ENCODE peak calls at places on chromosome 15, in four cellular contexts. A is GM12878, E is A549, Y is K562. N is an unnamed sample.

GRCh38 chr15:40192942-40193341 is 32.1 kb downstream of the BUB1B start:
- DNase-seq in A (no peak), E (no peak), Y (no peak), N (no peak)

GRCh38 chr15:78634251-78635145 is 6.5 kb downstream of the CHRNB4 start:
- DNase-seq in A (no peak), E (no peak), Y (no peak), N (no peak)

GRCh38 chr15:93245616-93246122 is 156.7 kb upstream of the RGMA start:
- DNase-seq in A (no peak), E (no peak), Y (no peak), N (no peak)

GRCh38 chr15:52784799-52785671 is 5.1 kb downstream of the ONECUT1 start:
- DNase-seq in A (no peak), E (no peak), Y (no peak), N (peak)

GRCh38 chr15:41647269-41647668 is 12.9 kb upstream of the MGA start:
- DNase-seq in A (no peak), E (no peak), Y (no peak), N (no peak)

GRCh38 chr15:74399511-74400312 is 32.3 kb upstream of the CYP11A1 start:
- DNase-seq in A (no peak), E (no peak), Y (no peak), N (no peak)

GRCh38 chr15:49707598-49707997 is 86.8 kb downstream of the DTWD1 start:
- DNase-seq in A (no peak), E (no peak), Y (no peak), N (no peak)

GRCh38 chr15:37095197-37095992 is 5.0 kb downstream of the MEIS2 start:
- DNase-seq in A (no peak), E (no peak), Y (no peak), N (no peak)

GRCh38 chr15:53446376-53446775 is 313.1 kb downstream of the WDR72 start:
- DNase-seq in A (no peak), E (no peak), Y (no peak), N (no peak)

GRCh38 chr15:98548172-98548971 is 100.0 kb upstream of the IGF1R start:
- DNase-seq in A (no peak), E (peak), Y (no peak), N (no peak)

GRCh38 chr15:26891448-26891881 is 24.6 kb downstream of the GABRA5 start:
- DNase-seq in A (no peak), E (peak), Y (peak), N (peak)

GRCh38 chr15:41263891-41264351 is 32.9 kb downstream of the CHP1 start:
- DNase-seq in A (no peak), E (no peak), Y (no peak), N (no peak)

GRCh38 chr15:63482874-63483323 is 21.5 kb upstream of the USP3 start:
- DNase-seq in A (no peak), E (no peak), Y (no peak), N (no peak)

GRCh38 chr15:92611150-92611549 is 44.4 kb downstream of the FAM174B start:
- DNase-seq in A (no peak), E (no peak), Y (no peak), N (no peak)

GRCh38 chr15:89806565-89807550 is 7.8 kb downstream of the ANPEP start:
- DNase-seq in A (no peak), E (no peak), Y (no peak), N (peak)

GRCh38 chr15:48472756-48473155 is 141.5 kb downstream of the DUT start:
- DNase-seq in A (no peak), E (no peak), Y (no peak), N (no peak)

GRCh38 chr15:101694261-101694660 is 30.0 kb downstream of the TARS3 start:
- DNase-seq in A (no peak), E (no peak), Y (no peak), N (no peak)

GRCh38 chr15:38038659-38039442 is 104.4 kb downstream of the TMCO5A start:
- DNase-seq in A (no peak), E (no peak), Y (no peak), N (no peak)

GRCh38 chr15:49895337-49896223 is 223.5 kb downstream of the ATP8B4 start:
- DNase-seq in A (no peak), E (no peak), Y (no peak), N (no peak)

GRCh38 chr15:46088486-46089437 is 453.9 kb downstream of the SQOR start:
- DNase-seq in A (no peak), E (no peak), Y (no peak), N (no peak)

GRCh38 chr15:101482526-101483371 is 6.8 kb downstream of the PCSK6 start:
- DNase-seq in A (no peak), E (no peak), Y (no peak), N (no peak)

GRCh38 chr15:33985287-33985686 is 17.0 kb downstream of the CHRM5 start:
- DNase-seq in A (no peak), E (no peak), Y (no peak), N (no peak)

GRCh38 chr15:39332846-39333245 is 248.0 kb upstream of the THBS1 start:
- DNase-seq in A (no peak), E (no peak), Y (no peak), N (no peak)

GRCh38 chr15:59140422-59141226 is 35.7 kb downstream of the CCNB2 start:
- DNase-seq in A (no peak), E (no peak), Y (peak), N (no peak)

GRCh38 chr15:29097971-29098370 is 171.7 kb downstream of the NSMCE3 start:
- DNase-seq in A (no peak), E (no peak), Y (no peak), N (no peak)

GRCh38 chr15:69452702-69453513 is at the start of gene RPLP1:
- DNase-seq in A (peak), E (peak), Y (peak), N (no peak)

GRCh38 chr15:78977091-78977571 is 32.3 kb upstream of the CTSH start:
- DNase-seq in A (peak), E (no peak), Y (no peak), N (no peak)

GRCh38 chr15:67413770-67414429 is 107.0 kb upstream of the C15orf61 start:
- DNase-seq in A (no peak), E (peak), Y (no peak), N (peak)

GRCh38 chr15:68528891-68529290 is 49.9 kb upstream of the CORO2B start:
- DNase-seq in A (no peak), E (no peak), Y (no peak), N (no peak)

GRCh38 chr15:90674476-90674875 is 42.7 kb upstream of the BLM start:
- DNase-seq in A (no peak), E (no peak), Y (no peak), N (no peak)

GRCh38 chr15:93152264-93152884 is 63.4 kb upstream of the RGMA start:
- DNase-seq in A (no peak), E (no peak), Y (no peak), N (no peak)

GRCh38 chr15:66563126-66563525 is 2.7 kb downstream of the LCTL start:
- DNase-seq in A (no peak), E (no peak), Y (no peak), N (no peak)

GRCh38 chr15:36495464-36495863 is 84.0 kb upstream of the CDIN1 start:
- DNase-seq in A (no peak), E (no peak), Y (no peak), N (no peak)

GRCh38 chr15:63276342-63277043 is 912 bp upstream of the APH1B start:
- DNase-seq in A (no peak), E (no peak), Y (no peak), N (no peak)

GRCh38 chr15:68022061-68022460 is 32.1 kb upstream of the PIAS1 start:
- DNase-seq in A (no peak), E (no peak), Y (no peak), N (no peak)

GRCh38 chr15:68177747-68178146 is 27.4 kb downstream of the CALML4 start:
- DNase-seq in A (no peak), E (no peak), Y (no peak), N (no peak)

GRCh38 chr15:84883916-84884781 is at the start of gene SLC28A1:
- DNase-seq in A (no peak), E (no peak), Y (no peak), N (peak)

GRCh38 chr15:66237513-66238235 is 15.9 kb downstream of the MEGF11 start:
- DNase-seq in A (no peak), E (no peak), Y (no peak), N (no peak)

GRCh38 chr15:79858469-79858868 is 38.3 kb downstream of the MTHFS start:
- DNase-seq in A (no peak), E (no peak), Y (no peak), N (no peak)

DNA sequence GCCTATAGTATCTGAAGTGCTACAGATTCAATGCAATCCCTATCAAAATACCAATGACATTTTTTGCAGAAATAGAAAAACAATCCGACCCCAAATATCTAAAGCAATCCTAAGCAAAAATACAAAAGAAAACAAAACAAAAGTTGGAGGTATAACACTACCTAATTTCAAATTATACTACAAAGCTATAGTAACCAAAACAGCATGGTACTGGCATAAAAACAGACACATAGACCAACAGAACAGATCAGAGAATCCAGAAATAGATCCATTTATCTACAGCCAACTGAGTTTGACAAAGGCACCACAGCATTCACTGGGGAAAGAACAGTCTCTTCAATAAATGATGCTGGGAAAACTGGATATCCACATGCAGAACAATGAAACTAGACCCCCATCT is 23.8 kb upstream of the CDAN1 start:
- DNase-seq in A (no peak), E (no peak), Y (no peak), N (no peak)
- TF ChIP-seq BHLHE40 in A (no peak), E (no peak), Y (no peak), N (no peak)

DNA sequence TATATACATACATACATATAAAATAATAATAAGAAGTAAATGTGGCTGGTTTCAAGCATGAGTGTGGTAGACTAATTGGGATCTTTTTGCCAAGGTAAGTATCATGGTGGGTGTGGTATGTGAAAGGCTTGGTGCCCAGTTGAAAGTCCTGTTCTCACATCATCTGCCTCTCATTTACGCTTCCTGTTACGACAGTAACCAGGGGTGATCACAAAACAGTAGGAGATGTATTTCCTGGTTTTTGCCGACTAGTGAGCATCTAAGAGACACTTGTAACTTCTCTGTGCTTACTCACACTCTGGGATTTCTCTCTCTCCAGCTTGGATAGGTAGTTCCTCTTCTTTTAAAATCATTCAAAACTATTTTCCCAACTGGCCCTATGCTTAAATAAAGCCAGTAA is 1028.3 kb upstream of the NR2F2 start:
- DNase-seq in A (no peak), E (no peak), Y (no peak), N (no peak)
- TF ChIP-seq REST in A (no peak), E (no peak), Y (no peak), N (no peak)

GRCh38 chr15:51382787-51383186 is 41.3 kb downstream of the GLDN start:
- DNase-seq in A (no peak), E (peak), Y (peak), N (peak)
- TF ChIP-seq CHD2 in A (no peak), E (no peak), Y (no peak), N (no peak)

GRCh38 chr15:35058534-35059054 is 26.5 kb downstream of the NANOGP8 start:
- DNase-seq in A (no peak), E (no peak), Y (no peak), N (no peak)
- TF ChIP-seq BHLHE40 in A (no peak), E (no peak), Y (no peak), N (no peak)

DNA sequence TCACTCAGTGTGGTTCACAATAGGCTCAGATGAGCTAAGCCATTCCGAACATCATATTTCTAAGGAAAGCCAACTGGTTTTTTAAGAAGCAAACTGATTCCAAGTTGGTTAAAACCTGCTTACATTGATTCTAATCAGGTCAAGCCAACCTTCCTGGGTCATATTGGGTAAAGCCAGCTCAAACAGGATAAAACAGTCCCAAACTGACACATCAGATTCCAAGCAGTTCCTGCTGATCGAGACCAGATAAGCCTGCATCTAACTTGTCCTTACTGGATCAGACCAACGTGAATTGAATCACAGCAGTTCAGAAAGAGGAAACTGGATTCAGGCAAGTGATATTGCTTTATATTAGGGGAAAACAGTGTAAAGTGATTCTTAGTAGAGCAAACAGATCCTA is 18.6 kb upstream of the THSD4 start:
- DNase-seq in A (no peak), E (no peak), Y (no peak), N (no peak)
- TF ChIP-seq REST in A (no peak), E (no peak), Y (no peak), N (no peak)

DNA sequence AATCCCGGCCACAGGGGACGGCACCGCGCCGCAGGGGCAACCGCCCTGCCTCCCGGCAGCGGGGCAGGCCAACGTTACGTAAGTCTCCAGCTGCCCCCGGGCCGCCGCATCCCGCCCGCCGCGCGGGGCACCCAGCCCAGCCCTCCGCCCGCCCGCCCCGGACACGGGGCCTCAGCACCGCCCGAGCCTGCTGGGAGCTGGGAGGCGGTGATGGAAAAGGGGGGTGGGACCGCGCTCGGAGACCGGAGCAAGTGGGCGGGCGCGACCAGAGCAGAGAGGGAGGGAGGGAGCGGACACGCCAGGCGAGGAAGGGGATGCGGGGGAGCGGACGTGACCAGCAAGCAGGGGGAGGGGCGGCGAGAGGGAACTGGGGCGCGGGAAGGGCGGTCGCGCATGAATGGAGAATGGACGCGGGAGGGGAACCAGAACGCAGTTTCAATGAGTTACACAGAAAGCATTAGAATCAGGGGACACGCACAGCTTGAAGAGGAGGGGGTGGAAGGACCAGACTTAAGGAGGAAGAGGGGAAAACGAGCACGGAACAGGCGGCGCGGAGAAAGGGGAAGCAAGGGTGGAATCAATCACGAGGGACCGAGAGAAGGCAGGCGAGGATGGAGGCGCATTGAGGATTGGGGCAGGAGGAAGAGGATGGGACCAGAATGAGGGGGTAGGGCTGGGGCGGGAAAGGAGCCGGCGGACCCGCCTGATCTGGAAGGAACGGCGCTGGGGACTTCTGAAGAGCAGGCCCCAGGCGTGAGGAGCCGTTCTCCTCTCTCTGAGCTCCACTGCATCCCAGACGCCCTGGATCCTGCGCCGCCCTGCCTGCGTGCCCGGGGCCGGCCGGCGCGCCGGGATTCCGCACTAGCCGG is 559 bp downstream of the PKM start:
- DNase-seq in A (peak), E (peak), Y (peak), N (peak)
- TF ChIP-seq CHD2 in A (peak), E (no peak), Y (no peak), N (no peak)